ENCODE peak calls at places on chromosomes 5 and 9, in seven cellular contexts. Y, L, I, D, Q, W and E are unnamed samples.

GRCh38 chr9:97567182-97567893 is 65.8 kb downstream of the TSTD2 start:
- DNase-seq in D (no peak), W (no peak), Y (peak; percentile 42), Q (no peak), L (no peak), I (no peak), E (no peak)

GRCh38 chr9:80191108-80191507 is 619.3 kb downstream of the TLE4 start:
- DNase-seq in W (no peak), Y (no peak), L (no peak), I (no peak), Q (no peak), D (no peak), E (no peak)

GRCh38 chr9:95776131-95776530 is 99.4 kb upstream of the ERCC6L2 start:
- DNase-seq in Q (no peak), L (no peak), D (no peak), Y (no peak), W (no peak), I (no peak), E (no peak)

GRCh38 chr5:173825215-173825865 is 62.8 kb upstream of the CPEB4 start:
- DNase-seq in W (no peak), I (no peak), Y (no peak), Q (no peak), D (no peak), L (no peak), E (no peak)

GRCh38 chr9:27157086-27157485 is 48.1 kb downstream of the TEK start:
- DNase-seq in I (no peak), L (no peak), D (no peak), Y (no peak), W (no peak), Q (no peak), E (no peak)

GRCh38 chr5:134937547-134937946 is 30.2 kb upstream of the CATSPER3 start:
- DNase-seq in W (no peak), Y (no peak), I (no peak), Q (no peak), D (no peak), L (no peak), E (no peak)

GRCh38 chr5:159097461-159098284 is 2.0 kb downstream of the EBF1 start:
- DNase-seq in L (peak; percentile 61), I (no peak), Q (peak; percentile 69), Y (no peak), D (peak; percentile 56), W (no peak), E (no peak)

GRCh38 chr5:86977185-86977584 is 290.5 kb upstream of the RASA1 start:
- DNase-seq in I (no peak), W (no peak), D (peak; percentile 4), Y (no peak), L (no peak), Q (no peak), E (no peak)

GRCh38 chr9:105930007-105930627 is 235.8 kb downstream of the TMEM38B start:
- DNase-seq in Y (no peak), L (no peak), Q (no peak), I (no peak), W (no peak), D (peak; percentile 35), E (no peak)

GRCh38 chr9:108416321-108416720 is 439.5 kb downstream of the ACTL7B start:
- DNase-seq in I (no peak), L (no peak), W (no peak), Y (no peak), D (no peak), Q (no peak), E (no peak)

GRCh38 chr9:99778308-99778707 is 43.4 kb upstream of the NR4A3 start:
- DNase-seq in L (no peak), Q (no peak), I (no peak), Y (no peak), D (no peak), W (peak; percentile 48), E (peak; percentile 54)

GRCh38 chr5:178940569-178941360 is at the start of gene ZNF454:
- DNase-seq in D (peak; percentile 95), L (peak; percentile 96), Y (peak; percentile 95), W (peak; percentile 14), Q (no peak), I (peak; percentile 90), E (peak; percentile 64)

GRCh38 chr5:174281089-174281488 is 235.6 kb downstream of the NSG2 start:
- DNase-seq in I (no peak), Y (no peak), D (no peak), L (no peak), Q (no peak), W (no peak), E (no peak)

GRCh38 chr5:10220253-10220652 is 29.4 kb downstream of the ATPSCKMT start:
- DNase-seq in W (no peak), I (no peak), L (no peak), Y (no peak), D (no peak), Q (no peak), E (no peak)

GRCh38 chr5:107736608-107737007 is 65.9 kb upstream of the EFNA5 start:
- DNase-seq in W (no peak), Y (no peak), Q (no peak), I (no peak), L (no peak), D (no peak), E (no peak)

GRCh38 chr9:22809371-22809770 is 362.7 kb downstream of the DMRTA1 start:
- DNase-seq in D (no peak), Y (no peak), W (no peak), Q (no peak), I (no peak), L (no peak), E (no peak)

GRCh38 chr5:34585601-34586104 is 70.5 kb upstream of the RAI14 start:
- DNase-seq in D (no peak), Y (no peak), Q (no peak), I (no peak), W (peak; percentile 68), L (no peak), E (peak; percentile 95)

GRCh38 chr9:131815971-131816873 is 76.3 kb upstream of the RAPGEF1 start:
- DNase-seq in W (peak; percentile 19), D (no peak), L (no peak), I (no peak), Q (no peak), Y (no peak), E (no peak)

GRCh38 chr9:101326501-101326900 is 58.3 kb downstream of the BAAT start:
- DNase-seq in L (no peak), Y (no peak), D (no peak), Q (no peak), I (no peak), W (peak; percentile 62), E (peak; percentile 51)

GRCh38 chr9:134372621-134373267 is 46.5 kb downstream of the RXRA start:
- DNase-seq in Q (no peak), D (peak; percentile 34), Y (no peak), L (no peak), W (no peak), I (no peak), E (no peak)
- H3K27ac ChIP-seq in Q (no peak overlapping the region), D (peak overlapping the region; percentile 6), Y (peak overlapping the region; percentile 79), L (no peak overlapping the region), W (peak overlapping the region; percentile 65), I (peak overlapping the region; percentile 41), E (peak overlapping the region; percentile 93)

DNA sequence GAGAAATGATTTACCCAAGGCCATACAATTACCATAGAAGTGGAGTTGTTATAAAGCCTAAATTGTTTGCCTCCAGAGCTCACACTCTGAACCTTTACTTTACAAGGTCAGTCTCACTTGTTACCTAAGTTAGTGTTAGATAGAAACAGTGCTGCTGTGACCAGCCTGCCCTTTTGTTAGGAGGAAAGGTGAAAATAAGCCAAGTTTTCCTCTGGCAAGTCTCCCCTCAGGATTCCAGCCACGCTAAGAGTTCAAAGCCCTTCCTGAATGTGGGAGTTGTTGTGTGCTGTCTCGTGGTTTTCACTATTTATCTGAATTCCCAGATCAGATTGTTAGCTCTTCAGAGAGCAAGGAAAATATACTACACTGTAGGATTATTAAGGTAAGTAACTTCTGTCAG is 260.0 kb downstream of the SGCD start:
- DNase-seq in D (no peak), Y (no peak), Q (no peak), L (no peak), I (no peak), W (no peak), E (no peak)
- H3K27ac ChIP-seq in D (no peak overlapping the region), Y (no peak overlapping the region), Q (no peak overlapping the region), L (no peak overlapping the region), I (no peak overlapping the region), W (no peak overlapping the region), E (no peak overlapping the region)

DNA sequence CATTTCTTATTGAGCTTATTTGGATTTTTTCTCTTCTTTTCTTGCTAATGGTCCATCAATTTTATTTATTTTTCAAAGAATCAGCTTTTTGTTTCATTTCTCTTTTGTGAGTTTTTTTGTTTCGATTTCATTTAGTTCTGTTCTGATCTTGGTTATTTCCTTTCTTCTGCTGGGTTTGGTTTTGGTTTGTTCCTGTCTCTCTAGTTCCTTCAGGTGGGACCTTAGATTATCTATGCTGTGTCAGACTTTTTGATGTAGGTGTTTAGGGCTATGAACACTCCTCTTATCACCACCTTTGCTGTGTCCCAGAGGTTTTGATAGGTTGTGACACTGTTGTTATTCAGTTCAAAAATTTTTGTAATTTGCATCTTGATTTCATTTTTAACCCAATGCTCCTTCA is 119.8 kb downstream of the GABRG2 start:
- DNase-seq in L (no peak), D (no peak), I (no peak), W (no peak), Q (no peak), Y (no peak), E (no peak)
- H3K27ac ChIP-seq in L (no peak overlapping the region), D (no peak overlapping the region), I (no peak overlapping the region), W (no peak overlapping the region), Q (no peak overlapping the region), Y (no peak overlapping the region), E (no peak overlapping the region)

GRCh38 chr9:109967651-109968331 is 187.8 kb downstream of the PALM2AKAP2 start:
- DNase-seq in Q (no peak), I (no peak), D (no peak), Y (no peak), L (no peak), W (no peak), E (no peak)
- H3K27ac ChIP-seq in Q (peak overlapping the region; percentile 73), I (peak overlapping the region; percentile 19), D (peak overlapping the region; percentile 2), Y (no peak overlapping the region), L (no peak overlapping the region), W (no peak overlapping the region), E (no peak overlapping the region)

GRCh38 chr5:138386290-138386689 is 33.8 kb downstream of the KDM3B start:
- DNase-seq in L (no peak), Y (no peak), W (no peak), D (no peak), Q (no peak), I (no peak), E (no peak)

GRCh38 chr5:138389332-138389731 is 36.8 kb downstream of the KDM3B start:
- DNase-seq in Y (no peak), D (no peak), Q (no peak), L (no peak), I (no peak), W (no peak), E (no peak)

DNA sequence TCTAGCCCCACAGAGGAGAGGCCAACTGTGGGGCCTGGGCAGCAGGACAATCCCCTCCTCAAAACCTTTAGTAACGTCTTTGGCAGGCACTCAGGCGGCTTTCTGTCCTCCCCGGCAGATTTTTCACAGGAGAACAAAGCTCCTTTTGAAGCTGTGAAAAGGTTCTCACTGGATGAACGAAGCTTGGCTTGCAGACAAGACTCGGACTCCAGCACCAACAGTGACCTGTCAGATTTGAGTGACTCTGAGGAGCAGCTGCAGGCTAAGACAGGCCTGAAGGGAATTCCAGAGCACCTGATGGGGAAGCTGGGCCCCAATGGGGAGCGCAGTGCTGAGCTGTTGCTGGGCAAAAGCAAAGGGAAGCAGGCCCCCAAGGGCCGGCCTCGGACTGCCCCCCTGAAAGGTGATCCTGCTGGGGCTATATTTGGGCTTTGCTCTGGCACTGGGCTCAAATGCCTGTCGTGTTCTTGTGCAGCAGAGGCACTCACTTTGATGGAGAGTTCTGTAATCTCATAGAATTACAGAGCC is 39.4 kb downstream of the KDM3B start:
- DNase-seq in Q (no peak), D (peak; percentile 57), Y (peak; percentile 36), W (no peak), L (no peak), I (no peak), E (no peak)
- H3K27ac ChIP-seq in Q (no peak overlapping the region), D (peak overlapping the region; percentile 50), Y (no peak overlapping the region), W (no peak overlapping the region), L (no peak overlapping the region), I (no peak overlapping the region), E (no peak overlapping the region)